ENCODE peak calls at places on chromosomes 11 and 22, in four cellular contexts. One of them, this sample, is unnamed. For H3K9me3 and H3K4me1, the result is how much of the 10 kb centered on the place peaks cover.

GRCh38 chr11:69674267-69674885 is 777 bp downstream of the LTO1 start:
- DNase-seq in body of pancreas: peak
- DNase-seq in A549: no peak
- DNase-seq in RWPE2: no peak
- DNase-seq in this sample: peak

GRCh38 chr22:19518568-19519030 is 5.6 kb downstream of the CLDN5 start:
- DNase-seq in body of pancreas: no peak
- DNase-seq in RWPE2: no peak
- DNase-seq in A549: no peak
- DNase-seq in this sample: no peak

GRCh38 chr22:23012081-23012622 is 58.2 kb upstream of the GNAZ start:
- DNase-seq in body of pancreas: no peak
- DNase-seq in RWPE2: no peak
- DNase-seq in A549: no peak
- DNase-seq in this sample: no peak

GRCh38 chr22:49838771-49839717 is 11.4 kb upstream of the BRD1 start:
- DNase-seq in RWPE2: no peak
- DNase-seq in body of pancreas: no peak
- DNase-seq in A549: no peak
- DNase-seq in this sample: peak

GRCh38 chr11:125380756-125381445 is 115.2 kb downstream of the FEZ1 start:
- DNase-seq in RWPE2: no peak
- DNase-seq in body of pancreas: no peak
- DNase-seq in A549: no peak
- DNase-seq in this sample: no peak

GRCh38 chr11:84800755-84801346 is 826.3 kb downstream of the DLG2 start:
- DNase-seq in body of pancreas: no peak
- DNase-seq in RWPE2: no peak
- DNase-seq in A549: peak
- DNase-seq in this sample: no peak

GRCh38 chr22:32310777-32311176 is 46.9 kb upstream of the RFPL3 start:
- DNase-seq in A549: no peak
- DNase-seq in RWPE2: no peak
- DNase-seq in body of pancreas: no peak
- DNase-seq in this sample: no peak

GRCh38 chr11:65888163-65888814 is at the start of gene FIBP:
- DNase-seq in A549: peak
- DNase-seq in RWPE2: peak
- DNase-seq in body of pancreas: peak
- DNase-seq in this sample: peak

GRCh38 chr11:9280655-9281301 is 15.6 kb upstream of the DENND5A start:
- DNase-seq in A549: no peak
- DNase-seq in RWPE2: no peak
- DNase-seq in body of pancreas: peak
- DNase-seq in this sample: peak

GRCh38 chr11:60935676-60936442 is 11.6 kb downstream of the TMEM132A start:
- DNase-seq in body of pancreas: no peak
- DNase-seq in RWPE2: no peak
- DNase-seq in A549: no peak
- DNase-seq in this sample: no peak

GRCh38 chr11:64206457-64207246 is at the start of gene FERMT3:
- DNase-seq in RWPE2: no peak
- DNase-seq in A549: no peak
- DNase-seq in body of pancreas: peak
- DNase-seq in this sample: peak

GRCh38 chr11:12066799-12067508 is 43.4 kb upstream of the MICAL2 start:
- DNase-seq in body of pancreas: no peak
- DNase-seq in RWPE2: no peak
- DNase-seq in A549: peak
- DNase-seq in this sample: no peak

GRCh38 chr11:45161252-45162063 is 15.0 kb downstream of the PRDM11 start:
- DNase-seq in body of pancreas: peak
- DNase-seq in RWPE2: no peak
- DNase-seq in A549: no peak
- DNase-seq in this sample: no peak

GRCh38 chr11:27402450-27402849 is 39.4 kb upstream of the CCDC34 start:
- DNase-seq in RWPE2: no peak
- DNase-seq in A549: no peak
- DNase-seq in body of pancreas: no peak
- DNase-seq in this sample: no peak

GRCh38 chr11:66567787-66568123 is 651 bp downstream of the CTSF start:
- DNase-seq in A549: no peak
- DNase-seq in RWPE2: no peak
- DNase-seq in body of pancreas: no peak
- DNase-seq in this sample: no peak

GRCh38 chr11:75406338-75406777 is 7.0 kb downstream of the RPS3 start:
- DNase-seq in body of pancreas: no peak
- DNase-seq in A549: no peak
- DNase-seq in RWPE2: no peak
- DNase-seq in this sample: no peak

GRCh38 chr22:32423664-32424063 is 11.6 kb upstream of the RTCB start:
- DNase-seq in body of pancreas: no peak
- DNase-seq in RWPE2: no peak
- DNase-seq in A549: no peak
- DNase-seq in this sample: no peak

GRCh38 chr11:102615077-102615893 is 9.8 kb downstream of the MMP20 start:
- DNase-seq in RWPE2: no peak
- DNase-seq in A549: no peak
- DNase-seq in body of pancreas: no peak
- DNase-seq in this sample: no peak

GRCh38 chr11:44178381-44178780 is 82.9 kb downstream of the EXT2 start:
- DNase-seq in body of pancreas: no peak
- DNase-seq in RWPE2: no peak
- DNase-seq in A549: no peak
- DNase-seq in this sample: no peak

GRCh38 chr22:19655399-19655798 is 58.9 kb upstream of the SEPTIN5 start:
- DNase-seq in A549: no peak
- DNase-seq in body of pancreas: no peak
- DNase-seq in RWPE2: no peak
- DNase-seq in this sample: no peak

GRCh38 chr11:116517584-116517983 is 255.2 kb downstream of the BUD13 start:
- DNase-seq in body of pancreas: no peak
- DNase-seq in RWPE2: no peak
- DNase-seq in A549: no peak
- DNase-seq in this sample: no peak

GRCh38 chr22:39094717-39095389 is 2.2 kb upstream of the APOBEC3H start:
- DNase-seq in body of pancreas: no peak
- DNase-seq in RWPE2: no peak
- DNase-seq in A549: no peak
- DNase-seq in this sample: no peak

GRCh38 chr11:33478111-33478573 is 221.0 kb downstream of the HIPK3 start:
- DNase-seq in RWPE2: no peak
- DNase-seq in body of pancreas: peak
- DNase-seq in A549: no peak
- DNase-seq in this sample: no peak

GRCh38 chr11:34962034-34962433 is 45.6 kb downstream of the PDHX start:
- DNase-seq in RWPE2: no peak
- DNase-seq in A549: no peak
- DNase-seq in body of pancreas: no peak
- DNase-seq in this sample: no peak

GRCh38 chr11:28384418-28384817 is 276.2 kb downstream of the METTL15 start:
- DNase-seq in RWPE2: no peak
- DNase-seq in body of pancreas: no peak
- DNase-seq in A549: peak
- DNase-seq in this sample: no peak

GRCh38 chr11:1928038-1928890 is 8.8 kb downstream of the TNNT3 start:
- DNase-seq in body of pancreas: no peak
- DNase-seq in RWPE2: peak
- DNase-seq in A549: no peak
- DNase-seq in this sample: no peak

GRCh38 chr11:86571273-86571948 is 101.0 kb downstream of the ME3 start:
- DNase-seq in RWPE2: no peak
- DNase-seq in body of pancreas: no peak
- DNase-seq in A549: peak
- DNase-seq in this sample: no peak

GRCh38 chr11:128936546-128937275 is 6.0 kb downstream of the TP53AIP1 start:
- DNase-seq in RWPE2: no peak
- DNase-seq in A549: no peak
- DNase-seq in body of pancreas: no peak
- DNase-seq in this sample: no peak

GRCh38 chr11:45663486-45664375 is 1.7 kb downstream of the CHST1 start:
- DNase-seq in body of pancreas: no peak
- DNase-seq in RWPE2: no peak
- DNase-seq in A549: no peak
- DNase-seq in this sample: no peak

GRCh38 chr22:20118572-20119020 is 1.6 kb upstream of the TRMT2A start:
- DNase-seq in RWPE2: no peak
- DNase-seq in body of pancreas: no peak
- DNase-seq in A549: no peak
- DNase-seq in this sample: no peak

GRCh38 chr11:44221992-44222391 is 87.9 kb downstream of the ALX4 start:
- DNase-seq in body of pancreas: no peak
- DNase-seq in A549: no peak
- DNase-seq in RWPE2: no peak
- DNase-seq in this sample: no peak

GRCh38 chr22:36862251-36863242 is 1.7 kb downstream of the NCF4 start:
- DNase-seq in A549: no peak
- DNase-seq in body of pancreas: no peak
- DNase-seq in RWPE2: no peak
- DNase-seq in this sample: peak
- H3K4me3 ChIP-seq in A549: no peak
- H3K4me3 ChIP-seq in body of pancreas: no peak
- H3K4me3 ChIP-seq in RWPE2: no peak
- H3K4me3 ChIP-seq in this sample: peak

DNA sequence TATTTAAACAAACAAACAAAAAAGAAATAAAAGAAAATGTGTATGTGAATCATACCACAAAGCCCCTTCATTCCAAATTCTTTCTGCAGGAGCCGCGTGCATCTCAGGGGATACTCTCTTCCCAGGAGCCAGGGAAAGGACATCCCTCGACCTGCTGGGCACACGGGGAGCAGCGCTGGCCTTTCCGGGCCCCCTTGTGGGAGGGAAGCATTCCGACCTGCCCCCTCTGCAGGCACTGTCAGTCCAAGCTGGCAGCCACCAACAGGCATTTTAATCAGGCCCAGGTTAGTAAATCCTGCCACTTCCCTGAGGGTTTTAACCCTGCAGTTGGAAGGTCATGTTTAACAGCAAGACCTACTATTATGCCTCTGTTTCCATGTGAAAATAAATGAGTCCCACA is 391.5 kb downstream of the SHANK2 start:
- DNase-seq in A549: no peak
- DNase-seq in body of pancreas: no peak
- DNase-seq in RWPE2: no peak
- DNase-seq in this sample: no peak
- H3K9me3 ChIP-seq in A549: under half
- H3K9me3 ChIP-seq in body of pancreas: under half
- H3K9me3 ChIP-seq in RWPE2: under half
- H3K9me3 ChIP-seq in this sample: under half

DNA sequence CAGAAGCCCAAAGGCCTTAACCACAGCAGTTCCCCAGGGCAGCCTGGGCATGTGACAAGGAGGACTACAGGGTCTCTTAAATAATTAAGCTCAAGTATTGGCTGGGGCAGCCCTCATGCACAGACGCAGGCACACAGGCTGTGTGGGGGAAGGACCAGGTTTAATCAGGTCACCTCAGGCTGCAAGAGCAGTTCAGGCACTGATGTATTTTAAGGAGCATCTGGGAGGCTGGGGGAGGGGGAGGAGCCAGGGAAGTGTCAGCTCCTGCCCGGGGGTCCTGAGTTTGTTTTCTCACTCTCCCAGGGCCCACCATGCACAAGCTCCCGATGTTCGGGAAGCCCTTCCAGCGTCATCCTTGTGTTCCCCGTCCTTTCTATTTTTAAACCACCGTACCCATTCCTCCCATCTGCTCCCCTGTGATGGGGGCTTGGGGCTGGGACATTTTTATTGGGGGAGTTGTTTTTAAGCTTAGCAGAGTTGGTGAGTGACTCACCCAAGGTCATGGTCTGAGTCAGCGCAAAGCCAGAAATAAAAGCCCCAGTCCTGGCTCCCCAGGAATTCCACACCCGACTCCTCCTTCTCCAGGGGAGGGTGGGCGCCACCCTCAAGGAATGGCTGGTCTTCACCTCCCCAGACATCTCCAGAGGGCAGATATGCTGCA is 2.4 kb downstream of the CSDC2 start:
- DNase-seq in RWPE2: no peak
- DNase-seq in body of pancreas: no peak
- DNase-seq in A549: peak
- DNase-seq in this sample: no peak
- H3K4me1 ChIP-seq in RWPE2: under half
- H3K4me1 ChIP-seq in body of pancreas: half or more
- H3K4me1 ChIP-seq in A549: half or more
- H3K4me1 ChIP-seq in this sample: under half

GRCh38 chr22:40181323-40181722 is 3.6 kb downstream of the TNRC6B start:
- DNase-seq in body of pancreas: no peak
- DNase-seq in RWPE2: no peak
- DNase-seq in A549: no peak
- DNase-seq in this sample: no peak

GRCh38 chr22:40178417-40179409 is 988 bp downstream of the TNRC6B start:
- DNase-seq in body of pancreas: peak
- DNase-seq in A549: no peak
- DNase-seq in RWPE2: no peak
- DNase-seq in this sample: peak

GRCh38 chr22:40177738-40178416 is at the start of gene TNRC6B:
- DNase-seq in A549: peak
- DNase-seq in RWPE2: peak
- DNase-seq in body of pancreas: peak
- DNase-seq in this sample: peak

GRCh38 chr22:40180403-40180802 is 2.7 kb downstream of the TNRC6B start:
- DNase-seq in A549: no peak
- DNase-seq in RWPE2: no peak
- DNase-seq in body of pancreas: no peak
- DNase-seq in this sample: no peak

DNA sequence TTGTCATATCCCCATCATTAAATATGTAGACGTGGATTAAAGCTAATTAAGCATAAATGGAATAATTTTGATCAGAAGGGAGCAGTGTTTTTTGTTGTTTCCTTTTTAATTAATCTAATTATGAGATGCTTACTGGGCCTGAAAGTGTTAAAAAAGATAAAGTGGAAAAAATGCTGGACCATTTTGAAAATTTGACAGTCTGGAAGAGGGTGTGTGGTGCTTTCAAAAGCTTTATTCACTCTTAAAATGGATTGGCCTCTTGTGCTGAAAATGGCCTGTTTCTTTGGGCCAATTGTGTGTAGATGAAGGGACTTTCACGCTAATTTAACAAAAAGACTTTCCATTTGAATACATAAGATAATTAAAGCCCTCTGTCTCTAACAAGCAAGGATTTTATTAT is 1.8 kb downstream of the TNRC6B start:
- DNase-seq in A549: no peak
- DNase-seq in body of pancreas: no peak
- DNase-seq in RWPE2: no peak
- DNase-seq in this sample: no peak
- H3K4me3 ChIP-seq in A549: peak
- H3K4me3 ChIP-seq in body of pancreas: peak
- H3K4me3 ChIP-seq in RWPE2: peak
- H3K4me3 ChIP-seq in this sample: peak

GRCh38 chr22:47591709-47592108 is 829.3 kb downstream of the TBC1D22A start:
- DNase-seq in A549: no peak
- DNase-seq in body of pancreas: no peak
- DNase-seq in RWPE2: no peak
- DNase-seq in this sample: no peak
- H3K9me3 ChIP-seq in A549: under half
- H3K9me3 ChIP-seq in body of pancreas: under half
- H3K9me3 ChIP-seq in RWPE2: under half
- H3K9me3 ChIP-seq in this sample: under half

This sample was measured in CD4-positive, CD25-positive, alpha-beta regulatory T cell.